ENCODE peak calls at places on chromosomes 2 and 18, in eight cellular contexts. S is adrenal gland, Z is A549, R is heart left ventricle, G is sigmoid colon, H is IMR-90, B is endothelial cell of umbilical vein, O is HCT116. A is an unnamed sample.

GRCh38 chr2:139018252-139018651 is 238.1 kb upstream of the NXPH2 start:
- DNase-seq in S (no peak), Z (no peak), R (no peak), G (no peak), H (no peak), B (no peak), O (no peak), A (no peak)

GRCh38 chr18:11224166-11224565 is 74.8 kb upstream of the PIEZO2 start:
- DNase-seq in S (no peak), Z (no peak), R (no peak), G (no peak), H (no peak), B (no peak), O (no peak), A (no peak)

GRCh38 chr18:62741118-62741566 is 25.8 kb downstream of the PHLPP1 start:
- DNase-seq in S (peak; percentile 72), Z (peak; percentile 82), R (no peak), G (peak; percentile 80), H (peak; percentile 61), B (peak; percentile 47), O (peak; percentile 91), A (peak; percentile 33)

GRCh38 chr2:60215295-60215990 is 338.0 kb downstream of the BCL11A start:
- DNase-seq in S (no peak), Z (no peak), R (no peak), G (peak; percentile 74), H (no peak), B (no peak), O (no peak), A (no peak)

GRCh38 chr2:9252002-9252357 is 45.4 kb downstream of the ASAP2 start:
- DNase-seq in S (peak; percentile 54), Z (peak; percentile 46), R (no peak), G (no peak), H (no peak), B (no peak), O (no peak), A (no peak)

GRCh38 chr2:179340678-179341077 is 76.0 kb upstream of the SESTD1 start:
- DNase-seq in S (no peak), Z (peak; percentile 26), R (no peak), G (no peak), H (peak; percentile 28), B (peak; percentile 47), O (peak; percentile 19), A (no peak)

GRCh38 chr2:224836263-224836662 is 120.1 kb upstream of the CCDC195 start:
- DNase-seq in S (no peak), Z (no peak), R (no peak), G (no peak), H (peak; percentile 48), B (no peak), O (no peak), A (no peak)

GRCh38 chr2:109699646-109700045 is 85.5 kb downstream of the SOWAHC start:
- DNase-seq in S (no peak), Z (no peak), R (no peak), G (peak; percentile 64), H (no peak), B (no peak), O (no peak), A (no peak)

GRCh38 chr2:85433511-85434089 is 15.1 kb downstream of the SH2D6 start:
- DNase-seq in S (peak; percentile 94), Z (peak; percentile 55), R (peak; percentile 88), G (peak; percentile 98), H (peak; percentile 96), B (no peak), O (no peak), A (peak; percentile 81)

GRCh38 chr18:6868033-6868432 is 138.5 kb downstream of the ARHGAP28 start:
- DNase-seq in S (no peak), Z (no peak), R (no peak), G (no peak), H (no peak), B (no peak), O (no peak), A (no peak)

GRCh38 chr2:185433824-185434223 is 304.8 kb upstream of the FSIP2 start:
- DNase-seq in S (no peak), Z (no peak), R (no peak), G (no peak), H (no peak), B (no peak), O (no peak), A (no peak)

GRCh38 chr2:15919716-15920444 is 20.5 kb upstream of the MYCN start:
- DNase-seq in S (no peak), Z (no peak), R (no peak), G (no peak), H (no peak), B (no peak), O (no peak), A (no peak)

GRCh38 chr2:84832772-84833461 is 48.0 kb downstream of the TRABD2A start:
- DNase-seq in S (peak; percentile 57), Z (no peak), R (no peak), G (no peak), H (peak; percentile 17), B (no peak), O (no peak), A (no peak)

GRCh38 chr2:169693344-169693743 is 861 bp downstream of the CFAP210 start:
- DNase-seq in S (no peak), Z (peak; percentile 17), R (no peak), G (no peak), H (no peak), B (peak; percentile 31), O (peak; percentile 7), A (peak; percentile 60)

GRCh38 chr2:27209621-27210401 is 2.0 kb upstream of the ATRAID start:
- DNase-seq in S (no peak), Z (no peak), R (no peak), G (peak; percentile 2), H (peak; percentile 18), B (no peak), O (no peak), A (peak; percentile 36)

GRCh38 chr18:62512996-62513395 is 9.8 kb upstream of the ZCCHC2 start:
- DNase-seq in S (no peak), Z (no peak), R (no peak), G (no peak), H (no peak), B (no peak), O (no peak), A (no peak)

GRCh38 chr2:178819992-178820391 is 12.8 kb upstream of the TTN start:
- DNase-seq in S (no peak), Z (no peak), R (no peak), G (no peak), H (no peak), B (peak; percentile 63), O (no peak), A (no peak)

GRCh38 chr2:134679294-134679693 is 39.5 kb downstream of the TMEM163 start:
- DNase-seq in S (no peak), Z (no peak), R (no peak), G (no peak), H (no peak), B (no peak), O (no peak), A (no peak)

GRCh38 chr2:136534817-136535216 is 230.5 kb upstream of the THSD7B start:
- DNase-seq in S (no peak), Z (no peak), R (peak; percentile 53), G (no peak), H (no peak), B (no peak), O (no peak), A (no peak)

GRCh38 chr2:20179755-20180594 is 45.0 kb downstream of the SDC1 start:
- DNase-seq in S (no peak), Z (peak; percentile 95), R (no peak), G (peak; percentile 52), H (no peak), B (no peak), O (no peak), A (no peak)
- TF ChIP-seq POLR2A in S (no peak), Z (peak; percentile 57), R (no peak), G (peak; percentile 6), H (no peak), B (no peak), O (no peak), A (no peak)

GRCh38 chr2:205681836-205682238 is 464 bp upstream of the NRP2 start:
- DNase-seq in S (peak; percentile 67), Z (no peak), R (no peak), G (peak; percentile 78), H (no peak), B (peak; percentile 45), O (no peak), A (no peak)

GRCh38 chr2:205683179-205683978 is 1.1 kb downstream of the NRP2 start:
- DNase-seq in S (no peak), Z (no peak), R (no peak), G (peak; percentile 63), H (peak; percentile 79), B (peak; percentile 50), O (no peak), A (no peak)

GRCh38 chr2:205680903-205681302 is 1.4 kb upstream of the NRP2 start:
- DNase-seq in S (no peak), Z (no peak), R (no peak), G (no peak), H (no peak), B (peak; percentile 20), O (no peak), A (no peak)

GRCh38 chr2:205683991-205684390 is 1.7 kb downstream of the NRP2 start:
- DNase-seq in S (no peak), Z (no peak), R (no peak), G (peak; percentile 57), H (no peak), B (no peak), O (no peak), A (no peak)

DNA sequence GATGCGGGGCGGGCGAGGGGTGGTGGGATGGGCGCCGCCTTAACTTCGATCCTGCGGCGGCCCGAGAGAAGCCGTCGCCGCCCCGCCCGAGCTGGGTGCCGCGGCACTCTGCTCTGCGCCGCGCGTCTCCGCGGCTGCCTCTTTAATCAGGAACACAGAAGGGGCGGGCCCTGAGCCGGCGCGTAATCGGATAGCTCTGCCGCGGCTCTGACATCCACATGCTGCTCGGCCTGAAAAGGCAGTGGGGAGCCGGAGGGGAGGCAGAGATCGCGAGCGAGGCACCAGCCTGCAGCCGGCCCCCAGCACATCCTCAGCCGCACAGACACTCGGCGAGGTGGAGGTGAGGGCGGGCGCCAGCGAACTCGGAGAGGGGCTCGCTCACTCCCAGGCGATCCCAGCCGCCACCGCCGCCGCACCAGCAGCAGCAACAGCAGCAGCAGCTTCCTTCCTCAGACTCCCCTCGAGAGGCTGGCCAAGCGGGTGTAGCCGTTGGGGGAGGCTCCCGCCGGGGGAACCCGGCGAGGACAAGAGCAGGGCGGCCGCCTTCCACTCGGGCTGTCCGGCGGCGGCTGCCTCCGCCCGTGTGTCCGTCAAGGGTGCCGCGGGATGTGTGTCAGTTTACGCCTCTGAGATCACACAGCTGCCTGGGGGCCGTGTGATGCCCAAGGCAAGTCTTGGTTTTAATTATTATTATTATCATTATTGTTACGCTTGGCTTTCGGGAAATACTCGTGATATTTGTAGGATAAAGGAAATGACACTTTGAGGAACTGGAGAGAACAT is at the start of gene NRP2:
- DNase-seq in S (peak; percentile 96), Z (peak; percentile 86), R (peak; percentile 90), G (peak; percentile 98), H (peak; percentile 89), B (peak; percentile 93), O (peak; percentile 21), A (peak; percentile 34)
- TF ChIP-seq POLR2A in S (peak; percentile 96), Z (peak; percentile 91), R (peak; percentile 91), G (peak; percentile 98), H (peak; percentile 93), B (peak; percentile 97), O (no peak), A (no peak)

GRCh38 chr2:228545041-228545440 is 363.6 kb upstream of the SPHKAP start:
- DNase-seq in S (no peak), Z (no peak), R (no peak), G (no peak), H (peak; percentile 7), B (no peak), O (no peak), A (no peak)
- TF ChIP-seq POLR2A in S (no peak), Z (no peak), R (no peak), G (no peak), H (no peak), B (no peak), O (no peak), A (no peak)

GRCh38 chr18:75874401-75875093 is 447.0 kb upstream of the SMIM21 start:
- DNase-seq in S (no peak), Z (no peak), R (no peak), G (no peak), H (no peak), B (no peak), O (no peak), A (no peak)
- TF ChIP-seq POLR2A in S (no peak), Z (no peak), R (no peak), G (no peak), H (no peak), B (no peak), O (no peak), A (no peak)